ENCODE peak calls at places on chromosome 19, in eight cellular contexts. L is suprapubic skin, I is GM23338, Z is endothelial cell of umbilical vein, W is vagina, N is breast epithelium, T is SK-N-SH, U is upper lobe of left lung. H is an unnamed sample.

GRCh38 chr19:7788933-7789323 is 25.9 kb downstream of the CLEC4M start:
- DNase-seq in L (no peak), I (no peak), Z (no peak), W (no peak), N (no peak), T (no peak), U (no peak), H (no peak)

GRCh38 chr19:36245210-36246005 is 30.5 kb downstream of the ZNF146 start:
- DNase-seq in L (no peak), I (peak; percentile 97), Z (no peak), W (no peak), N (no peak), T (peak; percentile 87), U (no peak), H (no peak)

GRCh38 chr19:47321582-47321981 is 10.4 kb upstream of the C5AR2 start:
- DNase-seq in L (no peak), I (no peak), Z (no peak), W (no peak), N (no peak), T (no peak), U (no peak), H (no peak)

GRCh38 chr19:4870025-4870700 is 2.7 kb upstream of the PLIN3 start:
- DNase-seq in L (no peak), I (peak; percentile 37), Z (peak; percentile 59), W (no peak), N (no peak), T (no peak), U (peak; percentile 68), H (peak; percentile 65)

GRCh38 chr19:12965017-12965811 is 4.2 kb upstream of the DAND5 start:
- DNase-seq in L (peak; percentile 88), I (peak; percentile 88), Z (peak; percentile 74), W (no peak), N (peak; percentile 82), T (peak; percentile 89), U (peak; percentile 80), H (peak; percentile 88)

GRCh38 chr19:46731007-46731501 is 14.1 kb upstream of the PRKD2 start:
- DNase-seq in L (no peak), I (no peak), Z (peak; percentile 88), W (no peak), N (no peak), T (no peak), U (peak; percentile 77), H (no peak)

GRCh38 chr19:31085125-31085524 is 264.1 kb downstream of the TSHZ3 start:
- DNase-seq in L (no peak), I (no peak), Z (no peak), W (no peak), N (no peak), T (no peak), U (no peak), H (no peak)

GRCh38 chr19:23312515-23312914 is 62.3 kb upstream of the ZNF724 start:
- DNase-seq in L (no peak), I (no peak), Z (no peak), W (no peak), N (no peak), T (no peak), U (no peak), H (no peak)

GRCh38 chr19:13463296-13463695 is 43.0 kb downstream of the CACNA1A start:
- DNase-seq in L (no peak), I (peak; percentile 76), Z (no peak), W (no peak), N (no peak), T (no peak), U (no peak), H (no peak)

GRCh38 chr19:7346488-7346971 is 2.2 kb upstream of the ARHGEF18 start:
- DNase-seq in L (peak; percentile 27), I (no peak), Z (no peak), W (no peak), N (no peak), T (no peak), U (no peak), H (no peak)

GRCh38 chr19:45526143-45526542 is 18.9 kb downstream of the VASP start:
- DNase-seq in L (no peak), I (peak; percentile 97), Z (peak; percentile 57), W (no peak), N (no peak), T (peak; percentile 91), U (peak; percentile 75), H (peak; percentile 68)

GRCh38 chr19:45522010-45522941 is 15.0 kb downstream of the VASP start:
- DNase-seq in L (no peak), I (no peak), Z (no peak), W (no peak), N (no peak), T (no peak), U (no peak), H (no peak)

GRCh38 chr19:45524575-45525129 is 17.4 kb downstream of the VASP start:
- DNase-seq in L (no peak), I (no peak), Z (no peak), W (no peak), N (no peak), T (no peak), U (no peak), H (no peak)

GRCh38 chr19:45526971-45527370 is 19.7 kb downstream of the VASP start:
- DNase-seq in L (no peak), I (no peak), Z (no peak), W (no peak), N (no peak), T (no peak), U (no peak), H (no peak)

DNA sequence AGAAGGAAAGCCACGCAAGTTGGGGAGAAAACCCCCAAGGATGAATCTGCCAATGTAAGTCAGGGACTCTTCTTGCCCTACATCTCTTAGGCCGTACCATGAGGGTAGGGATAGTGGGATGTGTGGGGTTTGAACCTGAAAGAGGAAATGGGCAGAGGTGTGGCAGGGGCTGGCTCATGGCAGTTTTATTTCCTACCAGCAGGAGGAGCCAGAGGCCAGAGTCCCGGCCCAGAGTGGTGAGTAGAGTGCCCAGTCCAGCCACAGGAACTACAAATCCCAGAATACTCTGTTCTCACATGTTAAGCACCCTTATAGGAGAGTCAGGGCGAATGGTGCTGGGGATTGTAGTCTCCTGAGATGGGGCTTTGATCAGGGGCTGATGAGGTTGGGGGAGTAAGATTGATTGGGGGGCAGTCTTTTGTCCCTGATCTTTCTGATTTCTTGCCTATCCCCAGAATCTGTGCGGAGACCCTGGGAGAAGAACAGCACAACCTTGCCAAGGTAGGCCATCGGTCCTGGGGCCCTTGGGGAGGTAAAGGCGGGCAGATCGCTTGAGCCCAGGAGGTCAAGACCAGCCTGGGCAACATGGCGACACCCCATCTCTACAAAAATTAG is 16.5 kb downstream of the VASP start:
- DNase-seq in L (peak; percentile 85), I (peak; percentile 96), Z (peak; percentile 86), W (no peak), N (peak; percentile 84), T (peak; percentile 94), U (peak; percentile 86), H (peak; percentile 85)
- TF ChIP-seq POLR2AphosphoS5 in L (no peak), I (no peak), Z (peak; percentile 55), W (no peak), N (no peak), T (no peak), U (no peak), H (peak; percentile 31)

GRCh38 chr19:16595097-16595496 is 22.9 kb upstream of the SLC35E1 start:
- DNase-seq in L (no peak), I (no peak), Z (no peak), W (no peak), N (no peak), T (no peak), U (no peak), H (no peak)

GRCh38 chr19:16593181-16593580 is 21.0 kb upstream of the SLC35E1 start:
- DNase-seq in L (no peak), I (no peak), Z (no peak), W (no peak), N (no peak), T (no peak), U (no peak), H (no peak)

GRCh38 chr19:16594681-16595091 is 22.5 kb upstream of the SLC35E1 start:
- DNase-seq in L (no peak), I (no peak), Z (no peak), W (no peak), N (no peak), T (no peak), U (no peak), H (no peak)

GRCh38 chr19:16591803-16592556 is 19.8 kb upstream of the SLC35E1 start:
- DNase-seq in L (no peak), I (peak; percentile 54), Z (no peak), W (no peak), N (no peak), T (no peak), U (no peak), H (no peak)

DNA sequence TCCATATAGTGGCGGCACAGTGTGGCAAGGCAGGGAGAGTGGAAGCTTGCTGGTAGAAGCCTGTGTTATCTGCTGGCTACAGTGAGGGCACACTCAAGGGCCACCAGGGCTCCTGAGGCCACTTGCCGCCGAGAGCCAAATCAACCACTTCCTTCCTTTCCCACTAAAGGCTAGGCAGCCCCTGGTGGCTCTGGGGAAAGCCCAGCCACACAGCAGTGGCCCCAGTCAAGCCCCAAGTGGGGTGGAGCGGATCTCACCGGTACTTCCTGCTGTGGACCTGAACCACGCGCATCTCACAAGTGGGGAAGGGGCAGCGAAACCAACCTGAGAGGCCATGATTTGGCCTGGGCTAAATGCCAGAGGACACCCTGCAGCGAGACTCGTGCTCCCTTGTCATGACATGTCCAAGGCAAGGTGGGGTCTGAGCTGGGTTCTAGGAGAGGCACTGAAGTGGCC is 21.9 kb upstream of the SLC35E1 start:
- DNase-seq in L (no peak), I (no peak), Z (no peak), W (no peak), N (no peak), T (no peak), U (peak; percentile 77), H (peak; percentile 49)
- H3K4me1 ChIP-seq in L (peaks cover 58% of the 10 kb centered on the region), I (peaks cover 7% of the 10 kb centered on the region), Z (peaks cover 6% of the 10 kb centered on the region), W (peaks cover 74% of the 10 kb centered on the region), N (no peaks in the 10 kb centered on the region), T (peaks cover 42% of the 10 kb centered on the region), U (peaks cover 34% of the 10 kb centered on the region), H (peaks cover 10% of the 10 kb centered on the region)

GRCh38 chr19:2700660-2701360 is 1.7 kb downstream of the GNG7 start:
- DNase-seq in L (no peak), I (peak; percentile 53), Z (no peak), W (no peak), N (no peak), T (no peak), U (no peak), H (no peak)

GRCh38 chr19:2703691-2704216 is 1.3 kb upstream of the GNG7 start:
- DNase-seq in L (no peak), I (no peak), Z (no peak), W (no peak), N (no peak), T (no peak), U (no peak), H (no peak)

GRCh38 chr19:2702170-2703076 is at the start of gene GNG7:
- DNase-seq in L (peak; percentile 90), I (peak; percentile 96), Z (peak; percentile 68), W (no peak), N (peak; percentile 95), T (peak; percentile 100), U (peak; percentile 95), H (peak; percentile 96)

GRCh38 chr19:2701361-2702169 is 929 bp downstream of the GNG7 start:
- DNase-seq in L (no peak), I (no peak), Z (no peak), W (no peak), N (no peak), T (no peak), U (no peak), H (no peak)

GRCh38 chr19:2703077-2703437 is 563 bp upstream of the GNG7 start:
- DNase-seq in L (no peak), I (no peak), Z (no peak), W (no peak), N (no peak), T (no peak), U (no peak), H (no peak)
- H3K4me3 ChIP-seq in L (peak overlapping the region; percentile 58), I (peak overlapping the region; percentile 30), Z (no peak overlapping the region), W (no peak overlapping the region), N (peak overlapping the region; percentile 91), T (peak overlapping the region; percentile 45), U (peak overlapping the region; percentile 79), H (peak overlapping the region; percentile 70)

GRCh38 chr19:1377965-1378785 is 5.5 kb upstream of the NDUFS7 start:
- DNase-seq in L (no peak), I (no peak), Z (no peak), W (no peak), N (no peak), T (no peak), U (no peak), H (no peak)
- TF ChIP-seq POLR2AphosphoS5 in L (no peak), I (no peak), Z (no peak), W (no peak), N (no peak), T (no peak), U (no peak), H (no peak)